ENCODE peak calls at places on chromosomes 5 and 9, in five cellular contexts. Z, G, O, T and Q are unnamed samples.

GRCh38 chr9:84297162-84297821 is 43.3 kb downstream of the SLC28A3 start:
- DNase-seq in Z (no peak), G (peak; percentile 68), O (no peak), T (no peak), Q (no peak)

GRCh38 chr5:178306430-178307225 is 74.0 kb upstream of the PHYKPL start:
- DNase-seq in Z (no peak), G (no peak), O (peak; percentile 51), T (no peak), Q (peak; percentile 48)

GRCh38 chr5:159678800-159679392 is 237.4 kb upstream of the ADRA1B start:
- DNase-seq in Z (no peak), G (no peak), O (no peak), T (no peak), Q (no peak)

GRCh38 chr5:44603496-44604272 is 205.1 kb upstream of the MRPS30 start:
- DNase-seq in Z (peak; percentile 31), G (no peak), O (no peak), T (no peak), Q (no peak)

GRCh38 chr9:112554516-112554915 is 67.9 kb downstream of the KIAA1958 start:
- DNase-seq in Z (no peak), G (peak; percentile 40), O (no peak), T (no peak), Q (no peak)

GRCh38 chr9:111483862-111484563 is at the start of gene ECPAS:
- DNase-seq in Z (peak; percentile 79), G (peak; percentile 95), O (peak; percentile 91), T (peak; percentile 38), Q (peak; percentile 81)

GRCh38 chr9:136011703-136012496 is 50.7 kb upstream of the UBAC1 start:
- DNase-seq in Z (peak; percentile 91), G (peak; percentile 78), O (peak; percentile 92), T (no peak), Q (peak; percentile 94)

GRCh38 chr9:129773262-129774048 is 20.6 kb upstream of the PTGES start:
- DNase-seq in Z (no peak), G (no peak), O (no peak), T (no peak), Q (peak; percentile 72)

GRCh38 chr5:140398379-140398811 is 3.2 kb upstream of the ANKHD1 start:
- DNase-seq in Z (peak; percentile 40), G (no peak), O (no peak), T (no peak), Q (no peak)

GRCh38 chr9:95455714-95456113 is 61.1 kb downstream of the PTCH1 start:
- DNase-seq in Z (no peak), G (no peak), O (no peak), T (no peak), Q (no peak)

GRCh38 chr5:65674749-65675148 is 47.2 kb downstream of the SGTB start:
- DNase-seq in Z (no peak), G (no peak), O (no peak), T (no peak), Q (no peak)